ENCODE peak calls at places on chromosomes 13 and 19, in five cellular contexts. One of them, this sample, is unnamed.

GRCh38 chr13:87087741-87088140 is 583.4 kb upstream of the SLITRK5 start:
- DNase-seq in pancreas: no peak
- DNase-seq in nephron progenitor cell: no peak
- DNase-seq in astrocyte: peak
- DNase-seq in osteocyte: no peak
- DNase-seq in this sample: no peak

GRCh38 chr13:26220575-26220974 is 1.5 kb downstream of the RNF6 start:
- DNase-seq in pancreas: no peak
- DNase-seq in nephron progenitor cell: no peak
- DNase-seq in osteocyte: no peak
- DNase-seq in astrocyte: peak
- DNase-seq in this sample: peak

GRCh38 chr13:45889582-45890243 is 38.2 kb upstream of the SIAH3 start:
- DNase-seq in osteocyte: no peak
- DNase-seq in nephron progenitor cell: no peak
- DNase-seq in astrocyte: no peak
- DNase-seq in pancreas: no peak
- DNase-seq in this sample: no peak

GRCh38 chr13:45548281-45548680 is 67.3 kb downstream of the ERICH6B start:
- DNase-seq in pancreas: no peak
- DNase-seq in osteocyte: no peak
- DNase-seq in astrocyte: no peak
- DNase-seq in nephron progenitor cell: no peak
- DNase-seq in this sample: no peak

GRCh38 chr19:11204076-11204602 is 6.8 kb upstream of the KANK2 start:
- DNase-seq in nephron progenitor cell: no peak
- DNase-seq in osteocyte: no peak
- DNase-seq in pancreas: no peak
- DNase-seq in astrocyte: no peak
- DNase-seq in this sample: no peak

GRCh38 chr13:77898097-77898496 is 20.5 kb downstream of the EDNRB start:
- DNase-seq in pancreas: no peak
- DNase-seq in osteocyte: no peak
- DNase-seq in nephron progenitor cell: no peak
- DNase-seq in astrocyte: no peak
- DNase-seq in this sample: no peak

GRCh38 chr19:55283548-55284393 is at the start of gene BRSK1:
- DNase-seq in nephron progenitor cell: peak
- DNase-seq in astrocyte: peak
- DNase-seq in osteocyte: no peak
- DNase-seq in pancreas: no peak
- DNase-seq in this sample: peak

GRCh38 chr19:47509973-47510372 is 4.9 kb downstream of the NAPA start:
- DNase-seq in astrocyte: no peak
- DNase-seq in pancreas: no peak
- DNase-seq in osteocyte: no peak
- DNase-seq in nephron progenitor cell: no peak
- DNase-seq in this sample: no peak

GRCh38 chr13:30276178-30276577 is 31.2 kb downstream of the KATNAL1 start:
- DNase-seq in nephron progenitor cell: no peak
- DNase-seq in pancreas: no peak
- DNase-seq in osteocyte: no peak
- DNase-seq in astrocyte: peak
- DNase-seq in this sample: no peak

GRCh38 chr13:23512762-23513395 is 57.3 kb upstream of the TNFRSF19 start:
- DNase-seq in nephron progenitor cell: no peak
- DNase-seq in pancreas: no peak
- DNase-seq in osteocyte: no peak
- DNase-seq in astrocyte: no peak
- DNase-seq in this sample: no peak

GRCh38 chr19:35846038-35846668 is 6.2 kb downstream of the NPHS1 start:
- DNase-seq in astrocyte: no peak
- DNase-seq in pancreas: no peak
- DNase-seq in osteocyte: no peak
- DNase-seq in nephron progenitor cell: no peak
- DNase-seq in this sample: no peak

GRCh38 chr13:98478134-98479129 is 98.5 kb downstream of the STK24 start:
- DNase-seq in pancreas: no peak
- DNase-seq in nephron progenitor cell: peak
- DNase-seq in osteocyte: no peak
- DNase-seq in astrocyte: peak
- DNase-seq in this sample: peak

GRCh38 chr13:75636339-75637095 is 387 bp downstream of the LMO7 start:
- DNase-seq in nephron progenitor cell: peak
- DNase-seq in osteocyte: no peak
- DNase-seq in pancreas: peak
- DNase-seq in astrocyte: no peak
- DNase-seq in this sample: peak

GRCh38 chr19:15124572-15125231 is 17.5 kb downstream of the SYDE1 start:
- DNase-seq in astrocyte: no peak
- DNase-seq in pancreas: peak
- DNase-seq in osteocyte: no peak
- DNase-seq in nephron progenitor cell: peak
- DNase-seq in this sample: no peak

GRCh38 chr13:109383683-109384082 is 402.7 kb downstream of the IRS2 start:
- DNase-seq in pancreas: no peak
- DNase-seq in nephron progenitor cell: no peak
- DNase-seq in astrocyte: peak
- DNase-seq in osteocyte: no peak
- DNase-seq in this sample: peak

GRCh38 chr13:114095486-114095885 is 36.9 kb downstream of the RASA3 start:
- DNase-seq in osteocyte: no peak
- DNase-seq in pancreas: peak
- DNase-seq in astrocyte: no peak
- DNase-seq in nephron progenitor cell: no peak
- DNase-seq in this sample: no peak

GRCh38 chr13:73138967-73139491 is 80.2 kb downstream of the KLF5 start:
- DNase-seq in nephron progenitor cell: no peak
- DNase-seq in astrocyte: no peak
- DNase-seq in osteocyte: no peak
- DNase-seq in pancreas: no peak
- DNase-seq in this sample: no peak

GRCh38 chr13:43915451-43915850 is 35.7 kb downstream of the LACC1 start:
- DNase-seq in osteocyte: no peak
- DNase-seq in pancreas: no peak
- DNase-seq in nephron progenitor cell: no peak
- DNase-seq in astrocyte: peak
- DNase-seq in this sample: peak

GRCh38 chr19:49335071-49335783 is at the start of gene CD37:
- DNase-seq in nephron progenitor cell: no peak
- DNase-seq in osteocyte: no peak
- DNase-seq in pancreas: no peak
- DNase-seq in astrocyte: no peak
- DNase-seq in this sample: no peak

GRCh38 chr19:46328079-46328478 is 18.8 kb upstream of the PPP5C start:
- DNase-seq in nephron progenitor cell: no peak
- DNase-seq in pancreas: no peak
- DNase-seq in osteocyte: no peak
- DNase-seq in astrocyte: peak
- DNase-seq in this sample: no peak

GRCh38 chr19:53808710-53809125 is 15.4 kb downstream of the NLRP12 start:
- DNase-seq in nephron progenitor cell: no peak
- DNase-seq in pancreas: no peak
- DNase-seq in osteocyte: no peak
- DNase-seq in astrocyte: peak
- DNase-seq in this sample: peak

GRCh38 chr19:3932931-3933810 is at the start of gene NMRK2:
- DNase-seq in nephron progenitor cell: peak
- DNase-seq in pancreas: no peak
- DNase-seq in astrocyte: no peak
- DNase-seq in osteocyte: no peak
- DNase-seq in this sample: no peak

GRCh38 chr19:42553292-42554045 is 25.2 kb upstream of the CEACAM1 start:
- DNase-seq in nephron progenitor cell: no peak
- DNase-seq in pancreas: no peak
- DNase-seq in astrocyte: peak
- DNase-seq in osteocyte: no peak
- DNase-seq in this sample: peak

GRCh38 chr13:31431722-31432137 is 232.0 kb downstream of the B3GLCT start:
- DNase-seq in nephron progenitor cell: peak
- DNase-seq in astrocyte: peak
- DNase-seq in osteocyte: no peak
- DNase-seq in pancreas: peak
- DNase-seq in this sample: peak

GRCh38 chr13:54241719-54242118 is 1213.1 kb downstream of the OLFM4 start:
- DNase-seq in nephron progenitor cell: no peak
- DNase-seq in osteocyte: no peak
- DNase-seq in astrocyte: no peak
- DNase-seq in pancreas: no peak
- DNase-seq in this sample: no peak

GRCh38 chr13:100513987-100514670 is 74.5 kb downstream of the GGACT start:
- DNase-seq in nephron progenitor cell: no peak
- DNase-seq in osteocyte: no peak
- DNase-seq in pancreas: no peak
- DNase-seq in astrocyte: no peak
- DNase-seq in this sample: no peak

GRCh38 chr13:98691360-98691759 is 61.1 kb downstream of the SLC15A1 start:
- DNase-seq in nephron progenitor cell: no peak
- DNase-seq in astrocyte: no peak
- DNase-seq in pancreas: no peak
- DNase-seq in osteocyte: no peak
- DNase-seq in this sample: no peak

GRCh38 chr19:7928741-7929701 is 3.1 kb upstream of the CTXN1 start:
- DNase-seq in osteocyte: no peak
- DNase-seq in nephron progenitor cell: peak
- DNase-seq in pancreas: peak
- DNase-seq in astrocyte: peak
- DNase-seq in this sample: peak

GRCh38 chr19:42254083-42254849 is 662 bp downstream of the ERF start:
- DNase-seq in pancreas: peak
- DNase-seq in nephron progenitor cell: peak
- DNase-seq in osteocyte: no peak
- DNase-seq in astrocyte: no peak
- DNase-seq in this sample: no peak

GRCh38 chr13:26022538-26023292 is 29.1 kb downstream of the SHISA2 start:
- DNase-seq in osteocyte: peak
- DNase-seq in pancreas: peak
- DNase-seq in astrocyte: peak
- DNase-seq in nephron progenitor cell: peak
- DNase-seq in this sample: peak

GRCh38 chr19:46975918-46976782 is 43.5 kb upstream of the NPAS1 start:
- DNase-seq in astrocyte: peak
- DNase-seq in osteocyte: peak
- DNase-seq in nephron progenitor cell: peak
- DNase-seq in pancreas: peak
- DNase-seq in this sample: peak

GRCh38 chr19:8081569-8082550 is 29.3 kb downstream of the CCL25 start:
- DNase-seq in osteocyte: no peak
- DNase-seq in astrocyte: no peak
- DNase-seq in nephron progenitor cell: no peak
- DNase-seq in pancreas: no peak
- DNase-seq in this sample: no peak

GRCh38 chr19:13796301-13797057 is 1.2 kb downstream of the ZSWIM4 start:
- DNase-seq in pancreas: no peak
- DNase-seq in nephron progenitor cell: peak
- DNase-seq in osteocyte: peak
- DNase-seq in astrocyte: peak
- DNase-seq in this sample: peak

GRCh38 chr19:48196321-48196761 is 25.9 kb downstream of the ZSWIM9 start:
- DNase-seq in osteocyte: no peak
- DNase-seq in pancreas: no peak
- DNase-seq in nephron progenitor cell: no peak
- DNase-seq in astrocyte: no peak
- DNase-seq in this sample: no peak

GRCh38 chr19:56252699-56253422 is 19.7 kb upstream of the EDDM13 start:
- DNase-seq in astrocyte: peak
- DNase-seq in osteocyte: peak
- DNase-seq in pancreas: peak
- DNase-seq in nephron progenitor cell: peak
- DNase-seq in this sample: peak

GRCh38 chr13:20411638-20412342 is 113.9 kb downstream of the CRYL1 start:
- DNase-seq in pancreas: no peak
- DNase-seq in osteocyte: no peak
- DNase-seq in astrocyte: no peak
- DNase-seq in nephron progenitor cell: no peak
- DNase-seq in this sample: no peak

DNA sequence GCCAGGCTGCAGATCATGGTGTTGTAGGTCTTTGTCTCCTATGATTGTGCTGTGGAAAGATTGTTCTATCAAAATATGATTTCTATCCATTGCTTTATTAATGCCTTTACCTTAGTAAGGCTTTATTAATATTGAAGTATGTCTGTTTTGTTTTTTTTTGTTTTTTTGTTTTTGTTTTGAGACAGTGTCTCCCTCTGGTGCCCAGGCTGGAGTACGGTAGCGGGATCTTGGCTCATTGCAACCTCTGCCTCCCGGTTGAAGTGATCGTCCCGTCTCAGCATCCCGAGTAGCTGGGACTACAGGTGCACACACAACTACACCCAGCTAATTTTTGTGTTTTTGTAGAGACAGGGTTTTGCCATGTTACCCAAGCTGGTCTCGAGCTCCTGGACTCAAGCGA is 7.7 kb downstream of the IRGC start:
- DNase-seq in osteocyte: no peak
- DNase-seq in pancreas: no peak
- DNase-seq in astrocyte: no peak
- DNase-seq in nephron progenitor cell: no peak
- DNase-seq in this sample: no peak
- TF ChIP-seq CTCF in osteocyte: peak
- TF ChIP-seq CTCF in pancreas: no peak
- TF ChIP-seq CTCF in astrocyte: no peak
- TF ChIP-seq CTCF in nephron progenitor cell: no peak
- TF ChIP-seq CTCF in this sample: peak

GRCh38 chr13:50519866-50520265 is 323.6 kb downstream of the DLEU7 start:
- DNase-seq in astrocyte: no peak
- DNase-seq in osteocyte: no peak
- DNase-seq in nephron progenitor cell: no peak
- DNase-seq in pancreas: no peak
- DNase-seq in this sample: no peak
- TF ChIP-seq CTCF in astrocyte: no peak
- TF ChIP-seq CTCF in osteocyte: no peak
- TF ChIP-seq CTCF in nephron progenitor cell: no peak
- TF ChIP-seq CTCF in pancreas: no peak
- TF ChIP-seq CTCF in this sample: no peak

GRCh38 chr13:80712026-80712425 is 371.1 kb upstream of the SPRY2 start:
- DNase-seq in osteocyte: no peak
- DNase-seq in nephron progenitor cell: no peak
- DNase-seq in pancreas: no peak
- DNase-seq in astrocyte: no peak
- DNase-seq in this sample: no peak
- TF ChIP-seq CTCF in osteocyte: no peak
- TF ChIP-seq CTCF in nephron progenitor cell: no peak
- TF ChIP-seq CTCF in pancreas: no peak
- TF ChIP-seq CTCF in astrocyte: no peak
- TF ChIP-seq CTCF in this sample: no peak

DNA sequence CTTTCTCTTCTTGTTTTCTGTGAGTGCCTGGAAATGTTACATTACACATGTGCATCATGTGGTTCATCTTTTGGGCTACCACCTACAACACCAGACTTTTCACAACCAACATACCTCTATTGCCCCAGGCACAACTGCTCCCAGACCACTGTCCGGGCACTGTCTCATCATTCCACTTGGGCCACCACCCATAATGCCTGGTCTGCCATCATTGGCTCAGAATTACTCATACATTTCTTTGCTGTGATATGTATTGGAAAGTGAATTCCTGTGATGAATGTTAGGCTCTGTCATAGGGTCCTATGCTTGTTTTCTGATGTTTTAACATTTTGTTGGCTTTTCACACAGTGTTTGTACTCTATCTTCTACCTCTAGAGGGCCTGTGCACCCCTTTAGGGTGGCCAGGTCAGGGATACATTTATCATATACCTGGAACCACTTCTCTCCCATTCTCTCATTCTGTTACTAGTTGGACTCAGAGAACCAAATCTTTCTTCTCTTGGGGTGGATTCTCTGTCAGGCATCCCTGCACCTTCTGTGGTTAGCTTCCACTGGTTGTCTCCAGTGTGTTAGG is 172.8 kb downstream of the NHLRC3 start:
- DNase-seq in osteocyte: no peak
- DNase-seq in pancreas: no peak
- DNase-seq in nephron progenitor cell: no peak
- DNase-seq in astrocyte: no peak
- DNase-seq in this sample: peak
- TF ChIP-seq CTCF in osteocyte: no peak
- TF ChIP-seq CTCF in pancreas: no peak
- TF ChIP-seq CTCF in nephron progenitor cell: no peak
- TF ChIP-seq CTCF in astrocyte: no peak
- TF ChIP-seq CTCF in this sample: no peak

This sample was measured in HFFc6.